ENCODE peak calls at places on chromosomes 5 and 9, in five cellular contexts. L is IMR-90, X is astrocyte, H is MM.1S, M is GM23248. B is an unnamed sample.

GRCh38 chr9:16709936-16710335 is 160.5 kb downstream of the BNC2 start:
- DNase-seq in H (no peak), X (no peak), M (no peak), L (no peak), B (no peak)

GRCh38 chr9:131559416-131560000 is 14.2 kb downstream of the PRRT1B start:
- DNase-seq in L (no peak), X (no peak), M (no peak), H (no peak), B (no peak)

GRCh38 chr9:130732131-130732530 is 38.6 kb downstream of the EXOSC2 start:
- DNase-seq in H (no peak), X (peak; percentile 8), M (peak; percentile 2), L (peak; percentile 31), B (peak; percentile 40)

GRCh38 chr9:37155601-37156000 is 35.2 kb downstream of the ZCCHC7 start:
- DNase-seq in X (no peak), M (no peak), L (no peak), H (no peak), B (no peak)

GRCh38 chr9:115015018-115015635 is 84.7 kb upstream of the TNFSF8 start:
- DNase-seq in L (peak; percentile 64), M (peak; percentile 85), H (no peak), X (no peak), B (peak; percentile 59)

GRCh38 chr9:28810375-28811075 is 1237.2 kb upstream of the C9orf72 start:
- DNase-seq in L (no peak), H (no peak), M (no peak), X (peak; percentile 20), B (no peak)

GRCh38 chr9:125794708-125795107 is 47.5 kb downstream of the PBX3 start:
- DNase-seq in M (no peak), L (no peak), X (no peak), H (no peak), B (no peak)

GRCh38 chr9:4740373-4740622 is 704 bp downstream of the AK3 start:
- DNase-seq in X (no peak), M (no peak), L (no peak), H (no peak), B (no peak)

GRCh38 chr9:126438757-126439401 is 112.2 kb downstream of the MVB12B start:
- DNase-seq in M (no peak), X (no peak), L (no peak), H (no peak), B (no peak)

GRCh38 chr5:135823799-135824366 is 10.6 kb upstream of the SLC25A48 start:
- DNase-seq in X (no peak), M (no peak), H (no peak), L (no peak), B (no peak)

GRCh38 chr9:137762414-137763061 is 115.0 kb upstream of the CACNA1B start:
- DNase-seq in M (no peak), L (peak; percentile 59), X (no peak), H (no peak), B (no peak)

DNA sequence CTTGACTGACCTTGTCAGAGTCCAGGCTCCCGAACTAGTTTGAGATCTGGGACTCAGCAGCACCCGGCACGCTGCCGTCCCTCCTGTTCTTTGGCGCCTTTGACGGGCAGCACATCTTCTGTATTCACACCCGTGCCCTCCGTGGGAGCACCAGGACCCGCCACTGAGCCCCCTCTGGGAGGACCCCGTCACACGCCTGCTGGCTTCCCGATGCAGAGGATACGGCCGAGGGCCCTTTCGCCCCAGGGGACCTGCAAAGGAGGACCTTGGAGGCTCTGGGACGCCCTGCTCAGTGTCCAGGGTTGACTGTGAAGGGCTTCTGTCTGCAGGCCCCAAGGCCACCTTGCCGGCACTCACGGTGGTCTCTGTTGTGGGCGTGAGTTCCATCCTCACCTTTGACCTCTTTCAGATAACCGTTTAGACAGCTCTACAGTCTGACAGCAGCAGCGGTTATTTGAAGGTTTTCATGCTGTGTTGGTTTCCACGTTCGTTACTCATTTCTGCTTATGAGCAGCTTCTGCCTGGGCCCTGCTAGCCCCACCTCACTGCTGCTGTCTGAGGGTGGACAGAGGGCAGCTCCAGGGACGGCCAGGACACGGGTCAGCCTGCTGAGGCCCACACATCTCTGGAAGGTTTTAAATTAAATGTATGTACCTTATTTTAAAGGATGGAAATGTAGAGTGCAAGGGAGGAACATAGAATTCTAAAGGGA is 12.6 kb upstream of the EXOC3 start:
- DNase-seq in H (no peak), L (no peak), X (no peak), M (no peak), B (no peak)
- H3K9ac ChIP-seq in H (no peak overlapping the region), L (no peak overlapping the region), X (no peak overlapping the region), M (peak overlapping the region; percentile 21), B (no peak overlapping the region)

DNA sequence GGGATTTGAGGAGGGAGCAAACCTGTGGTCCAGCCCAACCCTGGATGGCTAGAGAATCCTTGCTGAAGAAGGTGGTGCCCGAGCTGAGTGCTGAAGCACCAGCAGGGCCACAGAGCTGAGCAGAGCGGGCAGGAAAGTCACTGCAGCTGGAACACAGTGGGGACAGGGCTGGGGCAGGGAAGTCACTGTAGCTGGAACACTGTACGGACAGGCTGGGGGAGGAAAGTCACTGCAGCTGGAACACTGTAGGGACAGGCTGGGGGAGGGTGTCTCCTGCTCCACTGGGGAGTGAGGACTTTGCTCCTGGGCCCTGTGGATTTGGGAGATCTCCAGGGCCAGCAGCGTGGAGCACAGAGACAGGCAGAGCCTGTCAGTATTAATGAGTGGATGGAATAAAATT is 9.0 kb upstream of the SUSD3 start:
- DNase-seq in H (no peak), M (no peak), X (no peak), L (no peak), B (no peak)
- H3K4me2 ChIP-seq in H (no peak overlapping the region), M (no peak overlapping the region), X (no peak overlapping the region), L (no peak overlapping the region), B (no peak overlapping the region)

GRCh38 chr9:120442280-120442597 is 137.7 kb downstream of the CDK5RAP2 start:
- DNase-seq in M (no peak), X (no peak), L (no peak), H (no peak), B (no peak)
- H3K9ac ChIP-seq in M (no peak overlapping the region), X (peak overlapping the region; percentile 73), L (no peak overlapping the region), H (no peak overlapping the region), B (no peak overlapping the region)

GRCh38 chr5:116406306-116407041 is 168.1 kb downstream of the SEMA6A start:
- DNase-seq in L (no peak), M (no peak), X (no peak), H (no peak), B (no peak)
- H3K4me2 ChIP-seq in L (no peak overlapping the region), M (no peak overlapping the region), X (no peak overlapping the region), H (no peak overlapping the region), B (no peak overlapping the region)

GRCh38 chr9:89982016-89982415 is 377.2 kb downstream of the GADD45G start:
- DNase-seq in L (no peak), M (no peak), H (no peak), X (no peak), B (no peak)

GRCh38 chr9:89986190-89986589 is 381.4 kb downstream of the GADD45G start:
- DNase-seq in H (no peak), X (no peak), M (no peak), L (no peak), B (no peak)

GRCh38 chr9:89985078-89985477 is 380.3 kb downstream of the GADD45G start:
- DNase-seq in M (no peak), L (no peak), H (no peak), X (no peak), B (no peak)

GRCh38 chr9:89983411-89983810 is 378.6 kb downstream of the GADD45G start:
- DNase-seq in H (no peak), M (peak; percentile 27), X (peak; percentile 67), L (no peak), B (no peak)

GRCh38 chr9:89984214-89984613 is 379.4 kb downstream of the GADD45G start:
- DNase-seq in M (peak; percentile 50), X (peak; percentile 57), L (peak; percentile 51), H (no peak), B (no peak)
- H3K9ac ChIP-seq in M (no peak overlapping the region), X (no peak overlapping the region), L (no peak overlapping the region), H (no peak overlapping the region), B (no peak overlapping the region)

DNA sequence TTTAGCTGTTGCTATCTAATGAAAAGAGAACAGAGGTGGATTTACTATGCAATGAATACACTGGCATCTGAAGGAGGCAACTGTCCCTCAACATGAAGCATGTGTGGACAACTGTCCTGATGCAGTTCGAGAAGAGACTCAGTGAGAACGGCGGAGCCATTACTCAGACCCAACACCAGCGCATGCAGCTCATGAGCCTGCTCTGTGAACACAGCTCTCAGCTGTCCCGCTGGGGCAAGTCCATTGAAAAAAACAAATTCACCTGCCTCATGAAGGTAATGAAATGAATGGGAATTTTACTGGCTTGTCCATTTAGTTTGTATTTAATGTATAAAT is 78.8 kb downstream of the SPTLC1 start:
- DNase-seq in X (no peak), M (no peak), L (no peak), H (no peak), B (no peak)
- H3K4me2 ChIP-seq in X (no peak overlapping the region), M (no peak overlapping the region), L (peak overlapping the region; percentile 11), H (no peak overlapping the region), B (no peak overlapping the region)

GRCh38 chr9:129272348-129273025 is 94.4 kb upstream of the IER5L start:
- DNase-seq in H (no peak), M (no peak), X (no peak), L (no peak), B (no peak)
- H3K9ac ChIP-seq in H (no peak overlapping the region), M (no peak overlapping the region), X (no peak overlapping the region), L (no peak overlapping the region), B (no peak overlapping the region)

GRCh38 chr9:95465115-95465514 is 51.7 kb downstream of the PTCH1 start:
- DNase-seq in X (no peak), H (no peak), M (no peak), L (no peak), B (no peak)
- H3K4me2 ChIP-seq in X (no peak overlapping the region), H (peak overlapping the region; percentile 99), M (no peak overlapping the region), L (no peak overlapping the region), B (no peak overlapping the region)

GRCh38 chr9:136531186-136531903 is 14.5 kb downstream of the NOTCH1 start:
- DNase-seq in X (no peak), M (no peak), H (no peak), L (no peak), B (no peak)

GRCh38 chr9:136529516-136530471 is 16.1 kb downstream of the NOTCH1 start:
- DNase-seq in L (no peak), M (no peak), H (no peak), X (no peak), B (no peak)

GRCh38 chr9:136531904-136532798 is 13.7 kb downstream of the NOTCH1 start:
- DNase-seq in L (no peak), M (no peak), X (no peak), H (no peak), B (peak; percentile 49)

GRCh38 chr9:136528716-136529341 is 17.0 kb downstream of the NOTCH1 start:
- DNase-seq in X (no peak), H (no peak), M (no peak), L (no peak), B (no peak)

GRCh38 chr9:136530472-136531089 is 15.3 kb downstream of the NOTCH1 start:
- DNase-seq in H (no peak), L (no peak), M (no peak), X (no peak), B (no peak)
- H3K9ac ChIP-seq in H (no peak overlapping the region), L (no peak overlapping the region), M (no peak overlapping the region), X (no peak overlapping the region), B (no peak overlapping the region)

B was measured in Karpas-422.